ENCODE peak calls at places on chromosomes 6 and 20, in four cellular contexts. R is CD8-positive, alpha-beta T cell; N is effector memory CD4-positive, alpha-beta T cell; J is ascending aorta. B is an unnamed sample.

GRCh38 chr6:88168362-88168761 is 2.2 kb upstream of the CNR1 start:
- DNase-seq in R (no peak), N (no peak), J (no peak), B (no peak)

GRCh38 chr20:24971702-24972101 is 20.8 kb downstream of the APMAP start:
- DNase-seq in R (no peak), N (no peak), J (no peak), B (no peak)

GRCh38 chr6:7392402-7392801 is 2.8 kb downstream of the RIOK1 start:
- DNase-seq in R (no peak), N (no peak), J (no peak), B (no peak)

GRCh38 chr6:138465007-138465645 is 34.2 kb downstream of the NHSL1 start:
- DNase-seq in R (no peak), N (no peak), J (no peak), B (no peak)

GRCh38 chr20:62968378-62969178 is 16.1 kb downstream of the SLC17A9 start:
- DNase-seq in R (no peak), N (no peak), J (no peak), B (no peak)

GRCh38 chr20:36408219-36408618 is 102.1 kb downstream of the DLGAP4 start:
- DNase-seq in R (no peak), N (no peak), J (no peak), B (no peak)

GRCh38 chr6:157094038-157094437 is 229.3 kb downstream of the TMEM242 start:
- DNase-seq in R (no peak), N (no peak), J (no peak), B (no peak)

GRCh38 chr6:170512249-170512648 is 40.9 kb downstream of the PSMB1 start:
- DNase-seq in R (no peak), N (no peak), J (no peak), B (no peak)

GRCh38 chr6:170129691-170130171 is 161.1 kb downstream of the DLL1 start:
- DNase-seq in R (no peak), N (no peak), J (peak; percentile 63), B (no peak)

GRCh38 chr6:14520536-14520935 is 403.0 kb downstream of the CD83 start:
- DNase-seq in R (no peak), N (no peak), J (no peak), B (no peak)

GRCh38 chr20:46129955-46130481 is 11.9 kb downstream of the CD40 start:
- DNase-seq in R (no peak), N (no peak), J (no peak), B (no peak)

GRCh38 chr6:141026504-141026903 is 1106.2 kb upstream of the GJE1 start:
- DNase-seq in R (no peak), N (no peak), J (no peak), B (no peak)

GRCh38 chr6:53831081-53831839 is 36.5 kb downstream of the LRRC1 start:
- DNase-seq in R (no peak), N (no peak), J (no peak), B (no peak)

GRCh38 chr6:67790569-67790968 is 844.5 kb upstream of the ADGRB3 start:
- DNase-seq in R (no peak), N (no peak), J (no peak), B (no peak)

GRCh38 chr20:10469599-10469998 is 34.5 kb downstream of the SLX4IP start:
- DNase-seq in R (no peak), N (no peak), J (peak; percentile 84), B (peak; percentile 65)

GRCh38 chr6:113903666-113904330 is 46.7 kb downstream of the MARCKS start:
- DNase-seq in R (no peak), N (no peak), J (no peak), B (peak; percentile 38)

GRCh38 chr6:17656644-17657043 is 50.1 kb downstream of the NUP153 start:
- DNase-seq in R (no peak), N (no peak), J (no peak), B (no peak)

GRCh38 chr6:52611833-52612232 is 35.0 kb upstream of the TRAM2 start:
- DNase-seq in R (no peak), N (no peak), J (no peak), B (no peak)

GRCh38 chr6:152094992-152095592 is 287.6 kb downstream of the ESR1 start:
- DNase-seq in R (no peak), N (no peak), J (peak; percentile 94), B (peak; percentile 52)

GRCh38 chr6:150293423-150294280 is 75.2 kb upstream of the IYD start:
- DNase-seq in R (no peak), N (no peak), J (no peak), B (no peak)

GRCh38 chr6:48109902-48110301 is 1.1 kb downstream of the PTCHD4 start:
- DNase-seq in R (no peak), N (no peak), J (no peak), B (no peak)

GRCh38 chr6:138563650-138564049 is 64.4 kb upstream of the NHSL1 start:
- DNase-seq in R (no peak), N (no peak), J (no peak), B (no peak)

GRCh38 chr6:43283905-43284304 is 14.2 kb upstream of the SLC22A7 start:
- DNase-seq in R (no peak), N (no peak), J (no peak), B (no peak)

GRCh38 chr6:43285832-43286231 is 12.2 kb upstream of the SLC22A7 start:
- DNase-seq in R (no peak), N (no peak), J (no peak), B (no peak)

GRCh38 chr6:43285415-43285814 is 12.6 kb upstream of the SLC22A7 start:
- DNase-seq in R (no peak), N (no peak), J (no peak), B (no peak)

GRCh38 chr6:43283514-43283901 is 14.6 kb upstream of the SLC22A7 start:
- DNase-seq in R (no peak), N (no peak), J (no peak), B (no peak)

GRCh38 chr6:43284986-43285385 is 13.1 kb upstream of the SLC22A7 start:
- DNase-seq in R (no peak), N (no peak), J (no peak), B (no peak)
- H3K4me3 ChIP-seq in R (no peak overlapping the region), N (no peak overlapping the region), J (no peak overlapping the region), B (no peak overlapping the region)

GRCh38 chr6:136613477-136613876 is 63.3 kb upstream of the MAP7 start:
- DNase-seq in R (no peak), N (no peak), J (no peak), B (no peak)

GRCh38 chr6:136608991-136609390 is 58.8 kb upstream of the MAP7 start:
- DNase-seq in R (no peak), N (no peak), J (no peak), B (no peak)

GRCh38 chr6:136612666-136613389 is 62.6 kb upstream of the MAP7 start:
- DNase-seq in R (no peak), N (no peak), J (no peak), B (no peak)

GRCh38 chr6:136609878-136610706 is 59.9 kb upstream of the MAP7 start:
- DNase-seq in R (no peak), N (no peak), J (peak; percentile 91), B (no peak)

GRCh38 chr6:136611133-136611532 is 60.9 kb upstream of the MAP7 start:
- DNase-seq in R (no peak), N (no peak), J (no peak), B (no peak)
- H3K4me1 ChIP-seq in R (no peaks in the 10 kb centered on the region), N (no peaks in the 10 kb centered on the region), J (peaks cover 20% of the 10 kb centered on the region), B (no peaks in the 10 kb centered on the region)

GRCh38 chr6:80217799-80218198 is 111.3 kb downstream of the BCKDHB start:
- DNase-seq in R (no peak), N (no peak), J (no peak), B (no peak)
- H3K27ac ChIP-seq in R (no peak overlapping the region), N (no peak overlapping the region), J (no peak overlapping the region), B (no peak overlapping the region)

GRCh38 chr6:10507715-10508114 is 13.4 kb upstream of the GCNT2 start:
- DNase-seq in R (no peak), N (no peak), J (no peak), B (no peak)

GRCh38 chr6:10514049-10514780 is 6.9 kb upstream of the GCNT2 start:
- DNase-seq in R (no peak), N (no peak), J (no peak), B (no peak)

GRCh38 chr6:10513544-10513943 is 7.6 kb upstream of the GCNT2 start:
- DNase-seq in R (no peak), N (no peak), J (peak; percentile 33), B (no peak)

GRCh38 chr6:10511477-10511876 is 9.7 kb upstream of the GCNT2 start:
- DNase-seq in R (no peak), N (no peak), J (no peak), B (no peak)

GRCh38 chr6:10510592-10511367 is 10.4 kb upstream of the GCNT2 start:
- DNase-seq in R (peak; percentile 20), N (no peak), J (peak; percentile 75), B (no peak)
- H3K4me3 ChIP-seq in R (no peak overlapping the region), N (no peak overlapping the region), J (no peak overlapping the region), B (no peak overlapping the region)

GRCh38 chr20:41141153-41141815 is 3.9 kb downstream of the PLCG1 start:
- DNase-seq in R (no peak), N (no peak), J (no peak), B (peak; percentile 34)
- H3K4me1 ChIP-seq in R (peaks cover 79% of the 10 kb centered on the region), N (peaks cover 66% of the 10 kb centered on the region), J (peaks cover 50% of the 10 kb centered on the region), B (peaks cover 60% of the 10 kb centered on the region)

GRCh38 chr6:25699649-25700048 is 47.6 kb downstream of the SCGN start:
- DNase-seq in R (no peak), N (no peak), J (no peak), B (no peak)

GRCh38 chr6:25697537-25698340 is 45.7 kb downstream of the SCGN start:
- DNase-seq in R (no peak), N (no peak), J (no peak), B (no peak)

GRCh38 chr6:25700841-25701240 is 48.8 kb downstream of the SCGN start:
- DNase-seq in R (no peak), N (no peak), J (no peak), B (no peak)

GRCh38 chr6:25695671-25696070 is 43.7 kb downstream of the SCGN start:
- DNase-seq in R (no peak), N (no peak), J (no peak), B (no peak)

DNA sequence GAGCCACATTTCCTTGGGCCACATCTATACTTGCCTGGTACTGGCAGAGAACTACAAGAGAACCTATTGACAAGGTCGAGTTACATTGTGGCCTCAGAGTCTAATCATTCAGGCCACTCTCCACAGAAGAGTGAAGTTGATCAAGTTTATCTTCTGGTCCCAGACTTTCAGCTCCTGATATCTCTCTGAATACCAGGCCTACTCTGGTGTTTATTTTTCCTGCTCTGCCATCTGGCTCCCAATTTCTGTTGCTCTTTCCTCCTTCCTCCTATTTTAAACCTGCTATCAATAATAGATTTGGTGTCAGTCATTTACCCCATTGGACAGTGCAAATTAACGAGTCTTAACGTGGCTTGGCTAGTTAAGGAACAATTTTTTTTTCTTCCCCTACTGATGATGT is 46.6 kb downstream of the SCGN start:
- DNase-seq in R (no peak), N (no peak), J (no peak), B (no peak)
- H3K27ac ChIP-seq in R (no peak overlapping the region), N (no peak overlapping the region), J (no peak overlapping the region), B (no peak overlapping the region)

GRCh38 chr6:33113720-33114119 is 37.9 kb downstream of the HLA-DPB1 start:
- DNase-seq in R (no peak), N (no peak), J (no peak), B (no peak)
- H3K4me3 ChIP-seq in R (no peak overlapping the region), N (no peak overlapping the region), J (no peak overlapping the region), B (no peak overlapping the region)